ENCODE peak calls at places on chromosome 22, in eight cellular contexts. V is CD8-positive, alpha-beta memory T cell; U is fibroblast of lung; G is pancreas; T is effector memory CD4-positive, alpha-beta T cell; S is hepatocyte; R is HCT116; L is CD4-positive, CD25-positive, alpha-beta regulatory T cell. Q is an unnamed sample.

GRCh38 chr22:49116486-49116885 is 711.2 kb downstream of the BRD1 start:
- DNase-seq in V (no peak), U (no peak), G (no peak), T (no peak), S (no peak), R (no peak), L (no peak), Q (no peak)

GRCh38 chr22:31495343-31495742 is 993 bp upstream of the SFI1 start:
- DNase-seq in V (no peak), U (no peak), G (no peak), T (no peak), S (no peak), R (no peak), L (no peak), Q (no peak)

GRCh38 chr22:26295583-26296126 is 126.4 kb downstream of the SEZ6L start:
- DNase-seq in V (no peak), U (no peak), G (no peak), T (no peak), S (no peak), R (no peak), L (no peak), Q (no peak)

GRCh38 chr22:43389227-43389836 is 22.5 kb upstream of the MPPED1 start:
- DNase-seq in V (no peak), U (no peak), G (no peak), T (no peak), S (peak; percentile 5), R (no peak), L (no peak), Q (no peak)

GRCh38 chr22:43351966-43352345 is 8.8 kb upstream of the SCUBE1 start:
- DNase-seq in V (no peak), U (no peak), G (no peak), T (no peak), S (no peak), R (no peak), L (no peak), Q (no peak)

GRCh38 chr22:41350087-41350486 is 31.7 kb upstream of the TEF start:
- DNase-seq in V (no peak), U (no peak), G (no peak), T (no peak), S (no peak), R (no peak), L (no peak), Q (no peak)

GRCh38 chr22:31286360-31287255 is 5.7 kb downstream of the PIK3IP1 start:
- DNase-seq in V (peak; percentile 27), U (no peak), G (no peak), T (peak; percentile 66), S (no peak), R (no peak), L (peak; percentile 85), Q (peak; percentile 56)

GRCh38 chr22:32512267-32512982 is 37.8 kb downstream of the FBXO7 start:
- DNase-seq in V (no peak), U (no peak), G (no peak), T (no peak), S (no peak), R (no peak), L (no peak), Q (no peak)

GRCh38 chr22:45554040-45554406 is 51.3 kb downstream of the FBLN1 start:
- DNase-seq in V (no peak), U (no peak), G (no peak), T (no peak), S (no peak), R (no peak), L (no peak), Q (no peak)

DNA sequence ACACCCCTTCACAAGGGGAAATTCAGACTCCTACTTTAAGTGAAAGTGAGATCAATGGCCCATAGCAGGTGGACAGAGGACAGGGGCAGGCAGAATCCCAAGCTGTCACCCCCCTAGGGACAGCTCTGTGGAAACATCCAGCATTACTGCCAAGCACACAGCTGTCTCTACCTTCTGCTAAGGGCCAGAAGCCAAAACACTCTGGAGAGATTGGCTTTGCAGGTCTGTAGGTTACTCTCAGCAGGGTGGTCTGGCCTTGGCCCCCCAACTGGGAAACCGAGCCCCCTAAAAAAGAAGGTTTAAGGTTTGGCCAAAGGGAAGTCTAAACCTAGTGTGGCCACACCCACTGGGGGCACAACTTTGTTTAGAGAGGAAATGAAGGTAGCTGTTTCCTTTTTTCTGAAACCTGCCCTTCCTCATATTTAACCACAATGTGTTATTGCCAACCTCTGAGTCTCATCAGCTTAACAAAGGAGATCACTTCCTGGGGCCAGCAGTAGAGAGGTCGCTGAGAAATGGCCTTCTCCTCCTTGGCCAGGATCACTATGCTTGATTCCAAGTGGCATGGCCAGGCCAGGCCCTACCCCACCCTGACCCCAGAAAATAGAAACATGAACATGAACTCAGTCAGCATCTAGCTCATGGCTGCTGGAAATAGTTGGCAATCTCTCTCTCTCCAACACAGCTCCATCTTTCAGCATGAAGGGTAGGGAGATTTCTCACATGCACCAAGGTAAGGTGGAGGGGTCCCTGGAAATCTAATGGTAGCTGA is 25.9 kb upstream of the SCARF2 start:
- DNase-seq in V (no peak), U (no peak), G (no peak), T (peak; percentile 6), S (no peak), R (no peak), L (peak; percentile 72), Q (no peak)
- H3K4me1 ChIP-seq in V (peaks cover 54% of the 10 kb centered on the region), U (no peaks in the 10 kb centered on the region), G (no peaks in the 10 kb centered on the region), T (peaks cover 46% of the 10 kb centered on the region), S (no peaks in the 10 kb centered on the region), R (no peaks in the 10 kb centered on the region), L (peaks cover 53% of the 10 kb centered on the region), Q (peaks cover 7% of the 10 kb centered on the region)

DNA sequence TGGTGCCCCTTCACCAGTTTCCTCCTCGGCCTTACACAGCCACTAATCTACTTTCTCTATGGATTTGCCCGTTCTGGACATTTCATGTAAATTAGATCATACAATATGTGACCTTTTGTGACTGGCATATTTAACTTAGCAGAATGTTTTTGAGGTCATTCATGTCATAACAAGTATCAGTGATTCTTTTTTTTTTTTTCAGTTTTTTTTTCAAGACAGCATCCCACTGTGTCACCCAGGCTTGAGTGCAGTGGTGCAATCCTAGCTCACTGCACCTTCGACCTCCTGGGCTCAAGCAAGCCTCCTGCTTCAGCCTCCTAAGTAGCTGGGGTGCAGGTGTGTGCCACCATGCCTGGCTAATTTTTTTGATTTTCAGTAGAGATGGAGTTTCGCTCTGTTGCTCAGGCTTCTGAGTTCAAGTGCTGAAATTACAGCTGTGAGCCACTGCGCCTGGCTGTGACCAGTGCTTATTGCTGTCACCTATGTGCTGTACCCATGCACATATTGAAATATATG is 22.7 kb downstream of the KIAA1671 start:
- DNase-seq in V (no peak), U (no peak), G (no peak), T (no peak), S (no peak), R (no peak), L (no peak), Q (no peak)
- H3K4me1 ChIP-seq in V (no peaks in the 10 kb centered on the region), U (no peaks in the 10 kb centered on the region), G (peaks cover 6% of the 10 kb centered on the region), T (no peaks in the 10 kb centered on the region), S (peaks cover 17% of the 10 kb centered on the region), R (peaks cover 79% of the 10 kb centered on the region), L (no peaks in the 10 kb centered on the region), Q (peaks cover under 1% of the 10 kb centered on the region)

GRCh38 chr22:27783436-27784098 is 18.0 kb downstream of the MN1 start:
- DNase-seq in V (no peak), U (no peak), G (no peak), T (no peak), S (no peak), R (no peak), L (no peak), Q (no peak)

GRCh38 chr22:27779650-27780049 is 21.9 kb downstream of the MN1 start:
- DNase-seq in V (no peak), U (no peak), G (no peak), T (no peak), S (no peak), R (no peak), L (no peak), Q (no peak)

GRCh38 chr22:27780161-27780575 is 21.4 kb downstream of the MN1 start:
- DNase-seq in V (no peak), U (no peak), G (no peak), T (no peak), S (no peak), R (no peak), L (no peak), Q (peak; percentile 71)

GRCh38 chr22:27784099-27784446 is 17.5 kb downstream of the MN1 start:
- DNase-seq in V (no peak), U (no peak), G (no peak), T (no peak), S (no peak), R (no peak), L (no peak), Q (no peak)

GRCh38 chr22:27782065-27782464 is 19.5 kb downstream of the MN1 start:
- DNase-seq in V (no peak), U (no peak), G (no peak), T (no peak), S (no peak), R (no peak), L (no peak), Q (no peak)
- H3K4me1 ChIP-seq in V (no peaks in the 10 kb centered on the region), U (no peaks in the 10 kb centered on the region), G (no peaks in the 10 kb centered on the region), T (no peaks in the 10 kb centered on the region), S (peaks cover 10% of the 10 kb centered on the region), R (no peaks in the 10 kb centered on the region), L (no peaks in the 10 kb centered on the region), Q (peaks cover under 1% of the 10 kb centered on the region)

GRCh38 chr22:23155143-23155542 is 9.9 kb downstream of the RAB36 start:
- DNase-seq in V (no peak), U (no peak), G (no peak), T (no peak), S (no peak), R (no peak), L (no peak), Q (no peak)
- H3K4me1 ChIP-seq in V (peaks cover 14% of the 10 kb centered on the region), U (no peaks in the 10 kb centered on the region), G (no peaks in the 10 kb centered on the region), T (peaks cover 3% of the 10 kb centered on the region), S (no peaks in the 10 kb centered on the region), R (peaks cover 13% of the 10 kb centered on the region), L (no peaks in the 10 kb centered on the region), Q (no peaks in the 10 kb centered on the region)

GRCh38 chr22:47388331-47388730 is 625.9 kb downstream of the TBC1D22A start:
- DNase-seq in V (no peak), U (no peak), G (no peak), T (no peak), S (no peak), R (no peak), L (no peak), Q (no peak)

GRCh38 chr22:47389201-47389600 is 626.8 kb downstream of the TBC1D22A start:
- DNase-seq in V (no peak), U (no peak), G (no peak), T (no peak), S (no peak), R (no peak), L (no peak), Q (no peak)

GRCh38 chr22:47388778-47389177 is 626.3 kb downstream of the TBC1D22A start:
- DNase-seq in V (no peak), U (no peak), G (no peak), T (no peak), S (no peak), R (no peak), L (no peak), Q (no peak)

GRCh38 chr22:47384977-47385376 is 622.5 kb downstream of the TBC1D22A start:
- DNase-seq in V (no peak), U (no peak), G (no peak), T (no peak), S (no peak), R (no peak), L (no peak), Q (no peak)

GRCh38 chr22:47386812-47387510 is 624.5 kb downstream of the TBC1D22A start:
- DNase-seq in V (no peak), U (no peak), G (no peak), T (no peak), S (no peak), R (no peak), L (no peak), Q (no peak)
- H3K4me1 ChIP-seq in V (no peaks in the 10 kb centered on the region), U (no peaks in the 10 kb centered on the region), G (no peaks in the 10 kb centered on the region), T (no peaks in the 10 kb centered on the region), S (no peaks in the 10 kb centered on the region), R (no peaks in the 10 kb centered on the region), L (no peaks in the 10 kb centered on the region), Q (no peaks in the 10 kb centered on the region)